ENCODE peak calls at places on chromosome 11, in four cellular contexts. One of them, this sample, is unnamed.

GRCh38 chr11:70772950-70773349 is 374.6 kb downstream of the CTTN start:
- DNase-seq in IMR-90: no peak
- DNase-seq in right atrium auricular region: no peak
- DNase-seq in lung: no peak
- DNase-seq in this sample: no peak

GRCh38 chr11:124763156-124763947 is 1.3 kb upstream of the ESAM start:
- DNase-seq in IMR-90: peak; percentile 60
- DNase-seq in right atrium auricular region: no peak
- DNase-seq in lung: peak; percentile 88
- DNase-seq in this sample: peak; percentile 76

GRCh38 chr11:65918211-65919150 is at the start of gene C11orf68:
- DNase-seq in IMR-90: no peak
- DNase-seq in right atrium auricular region: no peak
- DNase-seq in lung: peak; percentile 56
- DNase-seq in this sample: no peak

GRCh38 chr11:27603376-27603775 is 96.8 kb upstream of the LIN7C start:
- DNase-seq in IMR-90: no peak
- DNase-seq in right atrium auricular region: no peak
- DNase-seq in lung: no peak
- DNase-seq in this sample: no peak

GRCh38 chr11:111206472-111206871 is 39.1 kb upstream of the POU2AF2 start:
- DNase-seq in IMR-90: peak; percentile 81
- DNase-seq in right atrium auricular region: no peak
- DNase-seq in lung: no peak
- DNase-seq in this sample: peak; percentile 59

GRCh38 chr11:2214527-2215229 is 43.1 kb upstream of the TH start:
- DNase-seq in IMR-90: no peak
- DNase-seq in right atrium auricular region: peak; percentile 36
- DNase-seq in lung: peak; percentile 17
- DNase-seq in this sample: no peak

GRCh38 chr11:5138256-5138655 is at the start of gene OR52A5:
- DNase-seq in IMR-90: no peak
- DNase-seq in right atrium auricular region: no peak
- DNase-seq in lung: no peak
- DNase-seq in this sample: no peak

GRCh38 chr11:21105196-21105917 is 436.0 kb downstream of the NELL1 start:
- DNase-seq in IMR-90: no peak
- DNase-seq in right atrium auricular region: no peak
- DNase-seq in lung: no peak
- DNase-seq in this sample: no peak

GRCh38 chr11:45052361-45052760 is 94.1 kb upstream of the PRDM11 start:
- DNase-seq in IMR-90: no peak
- DNase-seq in right atrium auricular region: no peak
- DNase-seq in lung: no peak
- DNase-seq in this sample: no peak

GRCh38 chr11:57320719-57321387 is 3.9 kb downstream of the TNKS1BP1 start:
- DNase-seq in IMR-90: no peak
- DNase-seq in right atrium auricular region: no peak
- DNase-seq in lung: no peak
- DNase-seq in this sample: peak; percentile 29

DNA sequence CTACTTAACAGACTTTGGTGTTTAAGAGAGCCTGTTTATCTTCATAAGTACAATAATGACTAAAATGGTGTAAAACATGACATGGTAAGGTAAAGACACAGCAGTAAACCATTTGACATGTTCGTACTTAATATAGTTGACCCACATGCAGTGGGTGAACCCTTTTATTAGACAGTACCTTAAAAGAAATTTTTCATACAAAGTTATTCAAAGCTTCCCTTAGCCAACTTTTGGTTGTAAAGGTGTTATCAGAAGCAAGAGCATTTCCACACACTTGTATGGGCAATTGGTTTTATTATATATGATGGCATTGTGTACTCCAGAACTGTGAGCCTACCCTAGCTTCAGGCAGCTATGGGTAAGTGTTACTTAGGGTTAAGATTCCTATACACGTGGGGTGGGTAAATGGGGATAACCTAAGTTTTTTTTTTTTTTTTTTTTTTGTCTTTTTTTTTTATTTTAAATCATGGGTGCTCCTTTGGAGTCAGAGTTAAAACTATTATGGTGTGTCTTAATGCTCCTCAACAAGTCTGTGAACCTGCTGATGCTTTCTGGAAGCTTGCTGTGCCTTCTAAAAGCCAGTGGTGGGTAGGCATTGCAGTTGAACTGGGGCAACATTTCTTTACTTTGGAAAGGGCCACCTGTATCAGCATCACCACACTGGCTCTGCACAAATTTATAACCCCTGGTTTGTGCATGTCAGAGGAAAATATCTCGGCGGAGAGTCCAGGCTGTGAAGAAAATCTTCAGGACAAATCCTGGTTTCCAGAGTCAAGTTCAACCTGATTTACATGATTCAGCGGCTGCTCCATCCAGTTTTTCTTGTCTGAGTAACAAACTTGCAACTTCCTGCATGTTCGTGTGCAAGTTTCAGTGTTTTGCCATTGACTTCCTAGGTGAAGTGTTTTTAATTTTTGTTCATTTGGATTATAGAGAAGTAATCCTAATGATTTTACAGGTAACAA is 3.3 kb downstream of the PCF11 start:
- DNase-seq in IMR-90: peak; percentile 49
- DNase-seq in right atrium auricular region: no peak
- DNase-seq in lung: no peak
- DNase-seq in this sample: peak; percentile 40
- H3K4me3 ChIP-seq in IMR-90: peak overlapping the region; percentile 71
- H3K4me3 ChIP-seq in right atrium auricular region: peak overlapping the region; percentile 91
- H3K4me3 ChIP-seq in lung: no peak overlapping the region
- H3K4me3 ChIP-seq in this sample: peak overlapping the region; percentile 93

GRCh38 chr11:61123775-61124571 is 21.7 kb downstream of the CD5 start:
- DNase-seq in IMR-90: no peak
- DNase-seq in right atrium auricular region: no peak
- DNase-seq in lung: no peak
- DNase-seq in this sample: no peak

GRCh38 chr11:61125310-61125684 is 23.0 kb downstream of the CD5 start:
- DNase-seq in IMR-90: no peak
- DNase-seq in right atrium auricular region: no peak
- DNase-seq in lung: no peak
- DNase-seq in this sample: no peak

GRCh38 chr11:61127991-61128390 is 25.7 kb downstream of the CD5 start:
- DNase-seq in IMR-90: no peak
- DNase-seq in right atrium auricular region: no peak
- DNase-seq in lung: no peak
- DNase-seq in this sample: no peak

GRCh38 chr11:61124574-61125309 is 22.5 kb downstream of the CD5 start:
- DNase-seq in IMR-90: no peak
- DNase-seq in right atrium auricular region: no peak
- DNase-seq in lung: no peak
- DNase-seq in this sample: no peak

GRCh38 chr11:61126266-61126665 is 24.0 kb downstream of the CD5 start:
- DNase-seq in IMR-90: no peak
- DNase-seq in right atrium auricular region: peak; percentile 64
- DNase-seq in lung: no peak
- DNase-seq in this sample: no peak
- TF ChIP-seq CTCF in IMR-90: no peak
- TF ChIP-seq CTCF in right atrium auricular region: peak; percentile 41
- TF ChIP-seq CTCF in lung: no peak
- TF ChIP-seq CTCF in this sample: no peak

DNA sequence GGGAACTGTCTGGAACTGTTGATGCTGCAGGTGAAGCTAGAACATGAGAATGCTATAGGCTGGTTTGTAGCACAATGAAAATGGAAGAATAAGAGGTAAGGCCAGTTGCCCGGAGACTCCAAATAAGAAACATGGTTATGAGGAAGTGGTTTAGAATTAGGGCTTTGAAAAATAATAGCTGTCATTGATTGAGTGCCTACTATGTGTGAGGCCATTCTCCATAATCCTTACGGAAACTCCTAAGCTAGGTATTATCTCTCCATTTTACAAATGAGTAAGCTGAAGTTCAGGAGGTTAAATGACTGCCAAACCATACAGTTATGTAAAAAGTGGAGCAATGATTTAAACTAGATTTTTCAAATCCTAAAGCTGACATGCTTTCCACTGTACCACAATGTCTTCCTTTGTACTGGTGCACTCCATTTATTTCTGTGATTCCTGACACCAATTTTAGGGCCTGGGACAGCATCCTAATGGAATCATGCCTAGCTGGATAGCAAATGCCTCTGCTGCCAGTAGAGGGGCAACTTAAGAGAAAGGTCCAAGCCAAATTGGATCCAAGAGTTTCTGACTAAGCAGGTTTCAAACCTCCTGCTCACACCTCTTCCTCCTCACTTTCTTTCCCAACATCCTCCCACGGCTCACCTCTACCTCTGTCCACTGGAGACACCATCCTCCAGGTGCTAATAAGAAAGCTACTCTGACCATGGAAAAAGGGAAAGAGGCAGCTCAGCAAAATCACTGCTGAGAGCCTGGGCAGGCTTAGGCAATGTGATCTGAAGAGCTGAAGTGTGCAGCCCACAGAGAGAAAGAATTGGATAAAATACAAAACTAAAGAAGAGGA is 46.9 kb upstream of the PICALM start:
- DNase-seq in IMR-90: peak; percentile 62
- DNase-seq in right atrium auricular region: no peak
- DNase-seq in lung: no peak
- DNase-seq in this sample: no peak
- H3K4me3 ChIP-seq in IMR-90: no peak overlapping the region
- H3K4me3 ChIP-seq in right atrium auricular region: no peak overlapping the region
- H3K4me3 ChIP-seq in lung: no peak overlapping the region
- H3K4me3 ChIP-seq in this sample: no peak overlapping the region

DNA sequence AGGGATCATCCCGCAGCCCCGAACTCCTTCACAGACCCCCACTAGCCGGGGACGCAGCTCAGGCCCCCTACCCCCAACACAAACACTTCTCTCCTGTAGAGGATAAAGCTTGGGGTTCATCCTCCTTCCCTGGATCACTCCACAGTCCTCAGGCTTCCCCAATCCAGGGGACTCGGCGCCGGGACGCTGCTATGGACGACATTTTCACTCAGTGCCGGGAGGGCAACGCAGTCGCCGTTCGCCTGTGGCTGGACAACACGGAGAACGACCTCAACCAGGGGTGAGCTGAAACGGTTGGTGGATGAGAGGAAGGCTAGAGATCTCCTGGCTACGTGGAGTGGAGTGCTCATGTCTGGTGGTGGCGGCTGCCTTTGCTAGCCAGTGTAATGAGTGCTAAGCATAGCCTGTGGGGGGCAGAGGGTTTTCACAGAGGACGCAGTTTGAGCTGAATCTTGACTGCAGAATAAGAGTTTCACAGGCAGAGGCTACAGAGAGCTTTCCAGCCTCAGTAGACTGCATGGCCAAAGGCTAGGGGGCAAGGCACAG is 580 bp downstream of the ILK start:
- DNase-seq in IMR-90: peak; percentile 70
- DNase-seq in right atrium auricular region: peak; percentile 71
- DNase-seq in lung: peak; percentile 42
- DNase-seq in this sample: peak; percentile 80
- TF ChIP-seq CTCF in IMR-90: peak; percentile 29
- TF ChIP-seq CTCF in right atrium auricular region: peak; percentile 45
- TF ChIP-seq CTCF in lung: peak; percentile 12
- TF ChIP-seq CTCF in this sample: peak; percentile 25

GRCh38 chr11:63369971-63370588 is 495 bp downstream of the SLC22A9 start:
- DNase-seq in IMR-90: no peak
- DNase-seq in right atrium auricular region: no peak
- DNase-seq in lung: no peak
- DNase-seq in this sample: no peak

GRCh38 chr11:63371396-63371795 is 1.8 kb downstream of the SLC22A9 start:
- DNase-seq in IMR-90: no peak
- DNase-seq in right atrium auricular region: no peak
- DNase-seq in lung: no peak
- DNase-seq in this sample: no peak

GRCh38 chr11:63369165-63369970 is at the start of gene SLC22A9:
- DNase-seq in IMR-90: no peak
- DNase-seq in right atrium auricular region: no peak
- DNase-seq in lung: no peak
- DNase-seq in this sample: no peak
- H3K4me3 ChIP-seq in IMR-90: no peak within 1 kb of the TSS
- H3K4me3 ChIP-seq in right atrium auricular region: no peak within 1 kb of the TSS
- H3K4me3 ChIP-seq in lung: no peak within 1 kb of the TSS
- H3K4me3 ChIP-seq in this sample: no peak within 1 kb of the TSS

This sample was measured in fibroblast of villous mesenchyme.